ENCODE peak calls at places on chromosome 9, in five cellular contexts. One of them, this sample, is unnamed.

GRCh38 chr9:136009516-136009915 is 48.3 kb upstream of the UBAC1 start:
- DNase-seq in AG08395: no peak
- DNase-seq in T-helper 2 cell: no peak
- DNase-seq in brain microvascular endothelial cell: no peak
- DNase-seq in NCI-H2029: no peak
- DNase-seq in this sample: no peak

GRCh38 chr9:83472764-83473163 is 65.4 kb downstream of the FRMD3 start:
- DNase-seq in AG08395: no peak
- DNase-seq in NCI-H2029: no peak
- DNase-seq in brain microvascular endothelial cell: no peak
- DNase-seq in T-helper 2 cell: no peak
- DNase-seq in this sample: no peak

GRCh38 chr9:124450241-124450924 is at the start of gene ADGRD2:
- DNase-seq in AG08395: peak; percentile 53
- DNase-seq in T-helper 2 cell: no peak
- DNase-seq in NCI-H2029: peak; percentile 63
- DNase-seq in brain microvascular endothelial cell: peak; percentile 5
- DNase-seq in this sample: no peak

GRCh38 chr9:134282138-134282650 is 44.1 kb upstream of the RXRA start:
- DNase-seq in AG08395: no peak
- DNase-seq in T-helper 2 cell: no peak
- DNase-seq in NCI-H2029: no peak
- DNase-seq in brain microvascular endothelial cell: no peak
- DNase-seq in this sample: no peak

GRCh38 chr9:132245465-132245864 is 83.6 kb downstream of the NTNG2 start:
- DNase-seq in AG08395: no peak
- DNase-seq in NCI-H2029: no peak
- DNase-seq in brain microvascular endothelial cell: no peak
- DNase-seq in T-helper 2 cell: no peak
- DNase-seq in this sample: no peak

GRCh38 chr9:113886003-113886324 is 9.9 kb downstream of the ZNF618 start:
- DNase-seq in NCI-H2029: no peak
- DNase-seq in T-helper 2 cell: no peak
- DNase-seq in AG08395: peak; percentile 47
- DNase-seq in brain microvascular endothelial cell: no peak
- DNase-seq in this sample: no peak

GRCh38 chr9:80062581-80062980 is 490.8 kb downstream of the TLE4 start:
- DNase-seq in brain microvascular endothelial cell: no peak
- DNase-seq in NCI-H2029: no peak
- DNase-seq in T-helper 2 cell: no peak
- DNase-seq in AG08395: no peak
- DNase-seq in this sample: no peak

GRCh38 chr9:121895836-121896544 is 197.1 kb downstream of the TTLL11 start:
- DNase-seq in brain microvascular endothelial cell: no peak
- DNase-seq in AG08395: no peak
- DNase-seq in T-helper 2 cell: no peak
- DNase-seq in NCI-H2029: no peak
- DNase-seq in this sample: no peak

GRCh38 chr9:38067611-38067891 is 1.5 kb downstream of the SHB start:
- DNase-seq in brain microvascular endothelial cell: no peak
- DNase-seq in T-helper 2 cell: no peak
- DNase-seq in AG08395: no peak
- DNase-seq in NCI-H2029: no peak
- DNase-seq in this sample: no peak

GRCh38 chr9:126690431-126691051 is 76.8 kb downstream of the LMX1B start:
- DNase-seq in NCI-H2029: peak; percentile 20
- DNase-seq in brain microvascular endothelial cell: no peak
- DNase-seq in AG08395: no peak
- DNase-seq in T-helper 2 cell: no peak
- DNase-seq in this sample: peak; percentile 41

GRCh38 chr9:129001504-129002325 is 26.4 kb downstream of the SH3GLB2 start:
- DNase-seq in NCI-H2029: no peak
- DNase-seq in brain microvascular endothelial cell: no peak
- DNase-seq in T-helper 2 cell: no peak
- DNase-seq in AG08395: no peak
- DNase-seq in this sample: no peak

GRCh38 chr9:81687521-81688261 is 1.7 kb downstream of the TLE1 start:
- DNase-seq in NCI-H2029: no peak
- DNase-seq in AG08395: no peak
- DNase-seq in brain microvascular endothelial cell: no peak
- DNase-seq in T-helper 2 cell: no peak
- DNase-seq in this sample: no peak

GRCh38 chr9:2704504-2704903 is 12.8 kb upstream of the KCNV2 start:
- DNase-seq in AG08395: no peak
- DNase-seq in NCI-H2029: no peak
- DNase-seq in brain microvascular endothelial cell: no peak
- DNase-seq in T-helper 2 cell: no peak
- DNase-seq in this sample: no peak

GRCh38 chr9:35774907-35775635 is 16.3 kb upstream of the NPR2 start:
- DNase-seq in T-helper 2 cell: no peak
- DNase-seq in brain microvascular endothelial cell: no peak
- DNase-seq in NCI-H2029: no peak
- DNase-seq in AG08395: no peak
- DNase-seq in this sample: no peak

GRCh38 chr9:33378121-33378795 is 24.1 kb downstream of the AQP7 start:
- DNase-seq in AG08395: no peak
- DNase-seq in brain microvascular endothelial cell: no peak
- DNase-seq in T-helper 2 cell: no peak
- DNase-seq in NCI-H2029: no peak
- DNase-seq in this sample: no peak

GRCh38 chr9:108416321-108416720 is 439.5 kb downstream of the ACTL7B start:
- DNase-seq in T-helper 2 cell: no peak
- DNase-seq in AG08395: no peak
- DNase-seq in NCI-H2029: no peak
- DNase-seq in brain microvascular endothelial cell: no peak
- DNase-seq in this sample: no peak

GRCh38 chr9:133468777-133469455 is 9.1 kb downstream of the CACFD1 start:
- DNase-seq in T-helper 2 cell: no peak
- DNase-seq in NCI-H2029: no peak
- DNase-seq in AG08395: no peak
- DNase-seq in brain microvascular endothelial cell: no peak
- DNase-seq in this sample: no peak

GRCh38 chr9:89448381-89448780 is 49.5 kb downstream of the SEMA4D start:
- DNase-seq in brain microvascular endothelial cell: no peak
- DNase-seq in AG08395: no peak
- DNase-seq in T-helper 2 cell: peak; percentile 63
- DNase-seq in NCI-H2029: no peak
- DNase-seq in this sample: peak; percentile 41

GRCh38 chr9:127612993-127613954 is 1.2 kb downstream of the STXBP1 start:
- DNase-seq in brain microvascular endothelial cell: peak; percentile 31
- DNase-seq in T-helper 2 cell: peak; percentile 41
- DNase-seq in NCI-H2029: no peak
- DNase-seq in AG08395: peak; percentile 72
- DNase-seq in this sample: peak; percentile 14

GRCh38 chr9:130689937-130690700 is 3.5 kb upstream of the EXOSC2 start:
- DNase-seq in AG08395: peak; percentile 94
- DNase-seq in brain microvascular endothelial cell: peak; percentile 71
- DNase-seq in NCI-H2029: peak; percentile 22
- DNase-seq in T-helper 2 cell: no peak
- DNase-seq in this sample: no peak

GRCh38 chr9:114047717-114048116 is 30.4 kb downstream of the AMBP start:
- DNase-seq in T-helper 2 cell: no peak
- DNase-seq in AG08395: no peak
- DNase-seq in brain microvascular endothelial cell: peak; percentile 11
- DNase-seq in NCI-H2029: no peak
- DNase-seq in this sample: no peak